ENCODE peak calls at places on chromosomes 3 and 15, in four cellular contexts. V is Peyer's patch, O is heart right ventricle, R is mesenchymal stem cell. I is an unnamed sample.

GRCh38 chr15:69628256-69629093 is 175.9 kb downstream of the RPLP1 start:
- DNase-seq in V (peak), O (no peak), R (no peak), I (no peak)

GRCh38 chr3:171260430-171260829 is 199.8 kb downstream of the TNIK start:
- DNase-seq in V (no peak), O (no peak), R (no peak), I (peak)

GRCh38 chr3:173891272-173892100 is 493.9 kb downstream of the NLGN1 start:
- DNase-seq in V (no peak), O (no peak), R (no peak), I (no peak)

GRCh38 chr15:93028632-93029612 is 60.1 kb downstream of the RGMA start:
- DNase-seq in V (no peak), O (peak), R (peak), I (peak)

GRCh38 chr15:55954862-55955605 is 38.4 kb downstream of the NEDD4 start:
- DNase-seq in V (no peak), O (no peak), R (no peak), I (no peak)

GRCh38 chr15:40930430-40931299 is 1.5 kb downstream of the DLL4 start:
- DNase-seq in V (peak), O (peak), R (peak), I (no peak)

GRCh38 chr15:84888639-84889038 is 4.2 kb downstream of the SLC28A1 start:
- DNase-seq in V (no peak), O (no peak), R (no peak), I (no peak)

GRCh38 chr15:81224232-81224631 is 27.6 kb downstream of the IL16 start:
- DNase-seq in V (no peak), O (peak), R (no peak), I (no peak)

GRCh38 chr3:135503429-135504083 is 462.0 kb upstream of the PPP2R3A start:
- DNase-seq in V (peak), O (peak), R (peak), I (peak)

GRCh38 chr3:16528581-16528993 is 15.1 kb upstream of the RFTN1 start:
- DNase-seq in V (no peak), O (peak), R (no peak), I (no peak)

GRCh38 chr3:55519016-55519415 is 31.9 kb upstream of the WNT5A start:
- DNase-seq in V (no peak), O (no peak), R (peak), I (no peak)

GRCh38 chr3:172060234-172060633 is 20.9 kb downstream of the FNDC3B start:
- DNase-seq in V (no peak), O (no peak), R (no peak), I (no peak)

GRCh38 chr15:48966595-48967301 is 3.0 kb upstream of the SHC4 start:
- DNase-seq in V (no peak), O (no peak), R (peak), I (no peak)

GRCh38 chr15:60358935-60359672 is 38.7 kb downstream of the ANXA2 start:
- DNase-seq in V (no peak), O (no peak), R (peak), I (no peak)

GRCh38 chr3:10875914-10876313 is 59.9 kb downstream of the SLC6A11 start:
- DNase-seq in V (no peak), O (no peak), R (no peak), I (no peak)

GRCh38 chr3:127791221-127791913 is 30.9 kb downstream of the MGLL start:
- DNase-seq in V (peak), O (no peak), R (peak), I (no peak)

GRCh38 chr15:32819406-32819930 is 101.7 kb downstream of the GREM1 start:
- DNase-seq in V (no peak), O (no peak), R (no peak), I (no peak)

GRCh38 chr3:44125241-44125640 is 116.4 kb upstream of the TOPAZ1 start:
- DNase-seq in V (no peak), O (no peak), R (no peak), I (no peak)

GRCh38 chr15:43930079-43930478 is 103.3 kb downstream of the WDR76 start:
- DNase-seq in V (no peak), O (no peak), R (no peak), I (no peak)

GRCh38 chr15:43934480-43934879 is 107.7 kb downstream of the WDR76 start:
- DNase-seq in V (no peak), O (no peak), R (no peak), I (no peak)

GRCh38 chr15:43930556-43930955 is 103.8 kb downstream of the WDR76 start:
- DNase-seq in V (no peak), O (peak), R (no peak), I (no peak)

GRCh38 chr15:43932036-43932435 is 105.2 kb downstream of the WDR76 start:
- DNase-seq in V (no peak), O (no peak), R (no peak), I (no peak)

GRCh38 chr15:43932907-43933306 is 106.1 kb downstream of the WDR76 start:
- DNase-seq in V (no peak), O (no peak), R (no peak), I (no peak)
- H3K27ac ChIP-seq in V (no peak), O (no peak), R (no peak), I (peak)

GRCh38 chr15:70741677-70742293 is 21.6 kb downstream of the UACA start:
- DNase-seq in V (no peak), O (no peak), R (peak), I (no peak)
- H3K27ac ChIP-seq in V (peak), O (peak), R (no peak), I (no peak)

DNA sequence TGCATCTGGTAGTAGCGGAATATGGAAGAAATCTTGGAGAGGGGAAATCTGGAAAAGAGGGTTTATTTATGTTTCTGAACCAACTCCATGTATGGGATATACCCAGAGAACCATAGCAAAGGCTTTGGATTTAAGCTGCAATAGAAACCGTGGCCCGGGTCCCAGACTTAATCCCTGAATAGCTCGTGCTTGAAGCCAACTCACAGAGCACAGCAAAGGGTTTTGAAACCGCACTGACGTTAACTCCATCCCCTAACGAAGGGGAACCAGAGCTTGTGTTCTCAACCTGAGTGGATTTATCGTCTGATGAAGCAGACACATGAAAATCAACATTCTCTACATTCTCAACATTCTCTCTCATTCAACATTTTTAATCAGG is 154.6 kb downstream of the APBA2 start:
- DNase-seq in V (no peak), O (no peak), R (no peak), I (no peak)
- H3K27ac ChIP-seq in V (no peak), O (no peak), R (no peak), I (peak)

GRCh38 chr3:37934631-37935289 is 55.8 kb upstream of the VILL start:
- DNase-seq in V (no peak), O (no peak), R (peak), I (no peak)
- H3K27ac ChIP-seq in V (peak), O (peak), R (peak), I (no peak)

GRCh38 chr3:152290374-152290773 is 21.6 kb downstream of the MBNL1 start:
- DNase-seq in V (no peak), O (no peak), R (no peak), I (no peak)
- H3K27ac ChIP-seq in V (no peak), O (peak), R (no peak), I (no peak)

GRCh38 chr3:150215616-150216015 is 192.5 kb upstream of the TSC22D2 start:
- DNase-seq in V (no peak), O (no peak), R (no peak), I (no peak)
- H3K27ac ChIP-seq in V (no peak), O (no peak), R (no peak), I (no peak)